ENCODE peak calls at places on chromosomes 11 and 22, in eight cellular contexts. Y is fibroblast of lung, W is upper lobe of right lung, F is body of pancreas, H is neural progenitor cell, Z is SK-N-MC, B is H1, U is uterus. K is an unnamed sample.

GRCh38 chr11:114106986-114107385 is 47.5 kb downstream of the ZBTB16 start:
- DNase-seq in Y (no peak), W (no peak), F (no peak), H (no peak), Z (no peak), B (no peak), U (no peak), K (no peak)

GRCh38 chr22:49962751-49963646 is 2.4 kb downstream of the PIM3 start:
- DNase-seq in Y (no peak), W (peak), F (peak), H (no peak), Z (no peak), B (no peak), U (peak), K (no peak)

GRCh38 chr11:117600261-117600783 is 196.7 kb downstream of the DSCAML1 start:
- DNase-seq in Y (no peak), W (no peak), F (no peak), H (peak), Z (no peak), B (no peak), U (no peak), K (no peak)

GRCh38 chr11:14259186-14259784 is 99.7 kb downstream of the RRAS2 start:
- DNase-seq in Y (no peak), W (no peak), F (no peak), H (no peak), Z (no peak), B (no peak), U (no peak), K (no peak)

GRCh38 chr22:17952273-17952801 is 72.0 kb downstream of the MICAL3 start:
- DNase-seq in Y (no peak), W (no peak), F (no peak), H (no peak), Z (no peak), B (no peak), U (no peak), K (no peak)

GRCh38 chr22:19287076-19287724 is 4.3 kb downstream of the CLTCL1 start:
- DNase-seq in Y (peak), W (no peak), F (no peak), H (peak), Z (no peak), B (no peak), U (no peak), K (no peak)

GRCh38 chr11:70775386-70775785 is 377.1 kb downstream of the CTTN start:
- DNase-seq in Y (no peak), W (peak), F (no peak), H (no peak), Z (no peak), B (no peak), U (no peak), K (no peak)

GRCh38 chr11:116972692-116973091 is 125.5 kb downstream of the SIK3 start:
- DNase-seq in Y (no peak), W (no peak), F (no peak), H (peak), Z (no peak), B (no peak), U (no peak), K (no peak)

GRCh38 chr22:29194269-29194668 is 11.4 kb upstream of the EMID1 start:
- DNase-seq in Y (no peak), W (no peak), F (no peak), H (no peak), Z (no peak), B (no peak), U (no peak), K (no peak)

DNA sequence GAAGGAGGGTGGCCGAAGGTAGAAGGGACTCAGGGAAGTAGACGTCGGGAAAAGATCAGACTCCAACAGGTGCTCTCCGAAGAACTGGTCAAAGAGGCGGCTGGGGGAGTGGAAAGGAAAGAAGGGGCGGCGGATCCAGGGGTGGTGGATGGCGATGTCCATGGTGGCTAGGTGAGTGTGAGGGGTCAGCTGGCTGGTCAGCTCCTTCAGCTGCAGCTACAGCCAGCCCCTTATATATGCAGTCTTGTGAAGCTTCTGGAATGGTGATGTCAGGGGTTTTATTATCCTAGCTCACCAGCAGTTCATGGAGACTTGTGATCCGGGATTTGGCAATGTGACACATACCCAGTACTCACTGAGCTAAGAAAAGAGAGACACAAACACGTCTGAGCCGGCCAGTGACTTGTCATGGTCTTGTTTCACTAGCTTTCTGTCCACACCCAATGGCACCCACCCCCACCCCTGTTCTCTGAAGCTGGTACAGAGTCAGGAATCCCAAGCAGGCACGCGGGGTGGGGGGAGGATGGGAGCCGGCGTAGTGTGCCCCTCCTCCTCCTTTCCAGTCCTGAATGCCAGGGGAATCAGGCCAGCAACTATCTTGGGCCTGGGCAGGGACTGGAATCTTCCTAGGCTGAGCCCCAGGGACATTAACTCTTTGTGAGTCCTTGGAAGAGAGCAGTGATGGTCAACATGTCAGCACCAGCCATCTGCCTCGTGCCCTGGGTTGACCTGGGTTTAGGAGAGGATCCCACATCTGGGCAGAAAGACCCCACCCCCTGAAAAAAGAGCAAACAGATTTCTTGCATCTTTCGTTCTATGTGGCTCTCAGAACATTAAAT is at the start of gene CRYAB:
- DNase-seq in Y (peak), W (peak), F (peak), H (peak), Z (no peak), B (no peak), U (peak), K (peak)
- H3K4me3 ChIP-seq in Y (peak), W (peak), F (no peak), H (no peak), Z (no peak), B (no peak), U (peak), K (no peak)

GRCh38 chr11:76115555-76115954 is 90.7 kb downstream of the WNT11 start:
- DNase-seq in Y (no peak), W (no peak), F (no peak), H (no peak), Z (no peak), B (no peak), U (no peak), K (no peak)

GRCh38 chr11:76119032-76119431 is 87.3 kb downstream of the WNT11 start:
- DNase-seq in Y (no peak), W (no peak), F (peak), H (no peak), Z (no peak), B (no peak), U (no peak), K (no peak)

GRCh38 chr11:76120513-76121081 is 85.7 kb downstream of the WNT11 start:
- DNase-seq in Y (no peak), W (no peak), F (no peak), H (peak), Z (no peak), B (peak), U (no peak), K (no peak)

GRCh38 chr11:76123243-76123642 is 83.1 kb downstream of the WNT11 start:
- DNase-seq in Y (no peak), W (no peak), F (no peak), H (no peak), Z (no peak), B (no peak), U (no peak), K (no peak)

DNA sequence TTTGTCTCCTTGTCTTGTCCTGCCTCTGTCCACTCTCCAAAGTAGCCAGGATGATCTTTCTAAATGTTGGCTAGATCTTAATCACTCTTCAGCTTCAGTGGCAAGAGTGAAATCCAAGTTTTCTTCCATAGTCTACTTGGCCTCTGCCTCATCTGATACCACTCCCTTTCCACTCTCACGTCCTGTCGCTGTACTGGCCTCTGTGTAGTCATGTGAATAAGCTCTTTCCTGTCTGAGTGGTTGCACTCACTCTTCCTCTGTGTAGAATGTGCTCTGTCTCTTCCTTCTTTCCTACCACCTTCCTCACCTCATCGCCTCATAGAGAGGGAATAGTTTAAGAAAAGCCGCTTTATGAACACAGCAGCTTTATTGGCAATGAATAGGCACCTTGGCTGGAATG is 86.5 kb downstream of the WNT11 start:
- DNase-seq in Y (no peak), W (no peak), F (no peak), H (no peak), Z (no peak), B (no peak), U (no peak), K (no peak)
- H3K27ac ChIP-seq in Y (no peak), W (peak), F (no peak), H (peak), Z (no peak), B (no peak), U (peak), K (no peak)

DNA sequence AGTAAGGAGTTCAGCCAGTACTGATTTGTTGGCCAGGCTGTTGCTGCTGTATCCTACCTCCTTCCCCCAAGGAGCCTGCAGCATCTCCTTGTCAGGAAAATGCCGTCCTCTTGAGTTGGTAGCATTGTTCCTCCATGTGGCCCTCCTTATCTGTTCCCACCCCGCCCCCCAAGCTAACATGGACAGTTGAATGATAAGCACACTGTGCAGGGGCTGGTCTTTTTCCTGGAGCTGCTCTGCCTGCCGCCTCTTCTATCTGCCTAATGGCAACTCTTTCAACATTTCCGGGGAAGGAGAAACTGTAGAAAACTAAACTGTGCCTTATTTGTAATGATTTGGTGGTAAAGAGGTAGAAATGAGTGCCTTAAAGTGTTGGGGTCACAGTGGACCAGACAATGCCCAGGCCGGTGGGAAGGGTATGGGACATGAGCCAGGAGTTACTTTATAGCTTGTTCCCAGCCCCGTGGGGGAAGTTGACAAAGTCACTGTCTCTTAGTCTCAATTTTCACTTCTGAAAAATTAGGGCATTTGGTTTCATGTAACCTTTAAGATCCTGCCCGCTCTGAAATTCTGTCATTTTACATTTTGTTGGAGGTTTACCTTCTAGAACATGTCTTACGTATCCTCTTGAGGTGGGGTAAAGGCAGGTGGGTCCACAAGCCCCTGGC is 4.5 kb downstream of the FAM118A start:
- DNase-seq in Y (no peak), W (no peak), F (no peak), H (no peak), Z (no peak), B (no peak), U (no peak), K (no peak)
- H3K4me3 ChIP-seq in Y (no peak), W (no peak), F (no peak), H (no peak), Z (no peak), B (no peak), U (no peak), K (no peak)

DNA sequence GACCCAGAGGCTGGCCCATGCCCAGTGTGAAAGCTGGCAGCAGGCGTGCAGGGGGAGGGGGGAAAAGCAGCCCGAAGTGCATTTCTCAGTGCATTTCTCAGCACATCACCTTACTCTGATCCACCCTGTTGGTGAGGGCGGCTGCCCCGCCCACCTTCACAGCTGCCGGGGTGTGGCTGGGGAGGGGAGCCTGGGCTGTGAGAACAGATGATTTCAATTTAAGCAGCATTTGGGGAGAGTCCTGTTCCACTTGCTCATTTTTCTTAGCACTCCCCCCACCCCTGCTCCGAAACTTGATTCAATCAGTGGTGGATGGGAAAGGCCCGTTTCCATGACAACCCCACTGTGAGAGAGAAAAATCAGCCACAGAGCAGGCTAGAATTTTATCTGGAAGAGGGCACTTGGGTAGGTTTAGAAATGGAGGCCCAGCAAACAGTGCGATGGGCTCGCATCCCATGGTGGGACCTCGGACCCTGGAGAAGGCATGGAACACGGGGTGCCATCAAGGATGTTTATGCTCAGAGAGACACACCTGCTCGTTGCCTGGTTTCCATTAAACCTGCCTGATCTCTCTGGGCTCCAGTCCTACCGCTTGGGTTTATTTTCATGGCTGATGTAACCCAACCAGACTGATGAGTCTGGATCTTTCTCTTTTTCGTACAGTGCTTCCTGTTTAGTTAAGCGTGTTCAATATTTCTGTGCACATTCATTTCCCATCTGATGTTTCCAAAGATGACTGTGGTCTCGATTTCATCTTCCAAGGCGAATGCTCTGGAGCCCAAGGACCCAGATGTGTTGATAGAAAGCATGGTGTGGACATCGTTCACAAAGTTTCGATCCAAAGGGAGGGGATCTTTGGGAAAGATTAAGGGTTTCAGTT is 84.5 kb downstream of the SNX19 start:
- DNase-seq in Y (peak), W (no peak), F (no peak), H (peak), Z (no peak), B (no peak), U (no peak), K (no peak)
- H3K27ac ChIP-seq in Y (no peak), W (no peak), F (no peak), H (no peak), Z (no peak), B (no peak), U (no peak), K (no peak)

GRCh38 chr11:27718346-27718852 is 18.1 kb upstream of the BDNF start:
- DNase-seq in Y (peak), W (no peak), F (no peak), H (peak), Z (no peak), B (no peak), U (no peak), K (peak)
- H3K4me3 ChIP-seq in Y (peak), W (peak), F (no peak), H (peak), Z (peak), B (peak), U (peak), K (peak)

GRCh38 chr22:22425366-22425765 is 83.2 kb downstream of the ZNF280B start:
- DNase-seq in Y (no peak), W (no peak), F (no peak), H (no peak), Z (no peak), B (no peak), U (no peak), K (no peak)

GRCh38 chr22:22424956-22425355 is 83.6 kb downstream of the ZNF280B start:
- DNase-seq in Y (no peak), W (no peak), F (no peak), H (no peak), Z (no peak), B (no peak), U (no peak), K (no peak)

GRCh38 chr22:22422629-22423112 is 85.9 kb downstream of the ZNF280B start:
- DNase-seq in Y (peak), W (peak), F (peak), H (peak), Z (no peak), B (peak), U (no peak), K (peak)

GRCh38 chr22:22423681-22424080 is 84.9 kb downstream of the ZNF280B start:
- DNase-seq in Y (no peak), W (no peak), F (no peak), H (no peak), Z (no peak), B (no peak), U (no peak), K (no peak)

DNA sequence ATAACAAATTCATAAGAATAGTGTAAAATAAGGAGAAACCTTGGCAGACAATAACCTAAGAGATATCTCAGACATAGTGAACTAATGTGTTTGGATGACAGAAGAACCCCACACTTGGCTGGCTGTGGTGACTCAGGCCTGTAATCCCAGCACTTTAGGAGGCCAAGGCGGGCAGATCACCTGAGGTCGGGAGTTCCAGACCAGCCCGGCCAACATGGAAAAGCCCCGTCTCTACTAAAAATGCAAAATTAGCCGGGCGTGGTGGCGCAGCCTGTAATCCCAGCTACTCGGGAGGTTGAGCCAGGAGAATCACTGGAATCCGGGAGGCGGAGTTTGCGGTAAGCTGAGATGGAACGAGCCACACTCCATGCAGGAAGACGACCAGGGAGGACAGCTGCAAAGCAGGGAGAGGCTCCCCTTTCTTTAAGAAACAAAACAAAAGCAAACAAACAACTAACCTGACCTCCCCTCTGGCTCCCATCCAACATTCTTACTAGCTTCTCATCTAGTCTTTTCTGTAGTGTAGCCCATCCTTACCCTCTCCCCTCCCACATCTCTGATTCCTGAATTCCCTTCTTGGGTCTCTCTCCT is 84.2 kb downstream of the ZNF280B start:
- DNase-seq in Y (no peak), W (no peak), F (no peak), H (peak), Z (no peak), B (no peak), U (no peak), K (no peak)
- H3K27ac ChIP-seq in Y (no peak), W (no peak), F (no peak), H (no peak), Z (no peak), B (no peak), U (no peak), K (no peak)

GRCh38 chr11:107612445-107612844 is 21.5 kb downstream of the ELMOD1 start:
- DNase-seq in Y (no peak), W (no peak), F (no peak), H (no peak), Z (no peak), B (no peak), U (no peak), K (no peak)
- H3K4me3 ChIP-seq in Y (no peak), W (no peak), F (no peak), H (no peak), Z (no peak), B (no peak), U (no peak), K (no peak)

K was measured in SJSA1.